ENCODE peak calls at places on chromosome 3, in four cellular contexts. One of them, this sample, is unnamed.
A peak's percentile ranks its signal among the peaks of the same experiment; 100 is the strongest.

GRCh38 chr3:123843668-123844067 is 40.5 kb downstream of the MYLK start:
- DNase-seq in fibroblast of lung: peak; percentile 21
- DNase-seq in HCT116: no peak
- DNase-seq in CD4-positive, alpha-beta memory T cell: no peak
- DNase-seq in this sample: peak; percentile 89

GRCh38 chr3:79297242-79297641 is 470.6 kb downstream of the ROBO1 start:
- DNase-seq in CD4-positive, alpha-beta memory T cell: no peak
- DNase-seq in HCT116: no peak
- DNase-seq in fibroblast of lung: peak; percentile 96
- DNase-seq in this sample: peak; percentile 32

GRCh38 chr3:111864821-111865656 is 6.0 kb downstream of the PHLDB2 start:
- DNase-seq in CD4-positive, alpha-beta memory T cell: no peak
- DNase-seq in fibroblast of lung: peak; percentile 80
- DNase-seq in HCT116: no peak
- DNase-seq in this sample: no peak

GRCh38 chr3:125055913-125056705 is at the start of gene HEG1:
- DNase-seq in HCT116: no peak
- DNase-seq in CD4-positive, alpha-beta memory T cell: peak; percentile 72
- DNase-seq in fibroblast of lung: peak; percentile 79
- DNase-seq in this sample: peak; percentile 61

GRCh38 chr3:31170932-31171670 is 276.6 kb upstream of the GADL1 start:
- DNase-seq in fibroblast of lung: peak; percentile 73
- DNase-seq in CD4-positive, alpha-beta memory T cell: no peak
- DNase-seq in HCT116: no peak
- DNase-seq in this sample: no peak

GRCh38 chr3:186653984-186654383 is 11.8 kb upstream of the HRG start:
- DNase-seq in CD4-positive, alpha-beta memory T cell: no peak
- DNase-seq in fibroblast of lung: no peak
- DNase-seq in HCT116: peak; percentile 13
- DNase-seq in this sample: peak; percentile 53

GRCh38 chr3:27542469-27542868 is 58.3 kb upstream of the SLC4A7 start:
- DNase-seq in HCT116: no peak
- DNase-seq in fibroblast of lung: no peak
- DNase-seq in CD4-positive, alpha-beta memory T cell: no peak
- DNase-seq in this sample: no peak

GRCh38 chr3:148023994-148024393 is 614.8 kb downstream of the ZIC1 start:
- DNase-seq in HCT116: no peak
- DNase-seq in CD4-positive, alpha-beta memory T cell: no peak
- DNase-seq in fibroblast of lung: peak; percentile 68
- DNase-seq in this sample: no peak

GRCh38 chr3:42084593-42084992 is 6.6 kb upstream of the TRAK1 start:
- DNase-seq in CD4-positive, alpha-beta memory T cell: no peak
- DNase-seq in HCT116: no peak
- DNase-seq in fibroblast of lung: no peak
- DNase-seq in this sample: no peak

GRCh38 chr3:28791713-28792255 is 443.2 kb upstream of the AZI2 start:
- DNase-seq in CD4-positive, alpha-beta memory T cell: no peak
- DNase-seq in HCT116: no peak
- DNase-seq in fibroblast of lung: no peak
- DNase-seq in this sample: no peak

GRCh38 chr3:94647131-94647530 is 584.3 kb downstream of the NSUN3 start:
- DNase-seq in HCT116: no peak
- DNase-seq in fibroblast of lung: no peak
- DNase-seq in CD4-positive, alpha-beta memory T cell: no peak
- DNase-seq in this sample: no peak

GRCh38 chr3:102979682-102980378 is 545.0 kb downstream of the ZPLD1 start:
- DNase-seq in HCT116: peak; percentile 89
- DNase-seq in CD4-positive, alpha-beta memory T cell: no peak
- DNase-seq in fibroblast of lung: peak; percentile 99
- DNase-seq in this sample: no peak

GRCh38 chr3:69092030-69092513 is 7.3 kb downstream of the ARL6IP5 start:
- DNase-seq in fibroblast of lung: no peak
- DNase-seq in CD4-positive, alpha-beta memory T cell: peak; percentile 58
- DNase-seq in HCT116: no peak
- DNase-seq in this sample: no peak

GRCh38 chr3:100023150-100023549 is 91.2 kb downstream of the FILIP1L start:
- DNase-seq in HCT116: no peak
- DNase-seq in CD4-positive, alpha-beta memory T cell: no peak
- DNase-seq in fibroblast of lung: no peak
- DNase-seq in this sample: no peak

GRCh38 chr3:14793126-14793857 is 25.5 kb upstream of the FGD5 start:
- DNase-seq in CD4-positive, alpha-beta memory T cell: no peak
- DNase-seq in fibroblast of lung: no peak
- DNase-seq in HCT116: no peak
- DNase-seq in this sample: no peak

GRCh38 chr3:52831500-52832301 is 1.2 kb upstream of the ITIH4 start:
- DNase-seq in fibroblast of lung: peak; percentile 69
- DNase-seq in HCT116: peak; percentile 68
- DNase-seq in CD4-positive, alpha-beta memory T cell: no peak
- DNase-seq in this sample: no peak

GRCh38 chr3:108602249-108602934 is 12.9 kb downstream of the DZIP3 start:
- DNase-seq in fibroblast of lung: no peak
- DNase-seq in HCT116: no peak
- DNase-seq in CD4-positive, alpha-beta memory T cell: peak; percentile 63
- DNase-seq in this sample: no peak

GRCh38 chr3:138615462-138615861 is 6.9 kb downstream of the FAIM start:
- DNase-seq in CD4-positive, alpha-beta memory T cell: no peak
- DNase-seq in fibroblast of lung: no peak
- DNase-seq in HCT116: no peak
- DNase-seq in this sample: no peak

GRCh38 chr3:4744405-4745239 is 234.6 kb upstream of the BHLHE40 start:
- DNase-seq in HCT116: no peak
- DNase-seq in fibroblast of lung: peak; percentile 56
- DNase-seq in CD4-positive, alpha-beta memory T cell: no peak
- DNase-seq in this sample: no peak

GRCh38 chr3:158748237-158748828 is 16.1 kb upstream of the RARRES1 start:
- DNase-seq in CD4-positive, alpha-beta memory T cell: no peak
- DNase-seq in HCT116: no peak
- DNase-seq in fibroblast of lung: peak; percentile 35
- DNase-seq in this sample: no peak

GRCh38 chr3:113018461-113019181 is 27.8 kb downstream of the GTPBP8 start:
- DNase-seq in fibroblast of lung: peak; percentile 27
- DNase-seq in HCT116: no peak
- DNase-seq in CD4-positive, alpha-beta memory T cell: peak; percentile 22
- DNase-seq in this sample: peak; percentile 44

GRCh38 chr3:22372292-22372949 is 621.4 kb upstream of the ZNF385D start:
- DNase-seq in HCT116: no peak
- DNase-seq in fibroblast of lung: no peak
- DNase-seq in CD4-positive, alpha-beta memory T cell: no peak
- DNase-seq in this sample: no peak

GRCh38 chr3:196108075-196108743 is 26.3 kb upstream of the TFRC start:
- DNase-seq in HCT116: no peak
- DNase-seq in fibroblast of lung: no peak
- DNase-seq in CD4-positive, alpha-beta memory T cell: no peak
- DNase-seq in this sample: no peak

GRCh38 chr3:43035801-43036340 is 56.8 kb downstream of the GASK1A start:
- DNase-seq in CD4-positive, alpha-beta memory T cell: no peak
- DNase-seq in fibroblast of lung: no peak
- DNase-seq in HCT116: no peak
- DNase-seq in this sample: no peak

GRCh38 chr3:95705786-95706418 is 1108.5 kb upstream of the EPHA6 start:
- DNase-seq in HCT116: no peak
- DNase-seq in fibroblast of lung: no peak
- DNase-seq in CD4-positive, alpha-beta memory T cell: peak; percentile 28
- DNase-seq in this sample: no peak

GRCh38 chr3:40035177-40035576 is 225.8 kb downstream of the MYRIP start:
- DNase-seq in CD4-positive, alpha-beta memory T cell: no peak
- DNase-seq in fibroblast of lung: no peak
- DNase-seq in HCT116: no peak
- DNase-seq in this sample: no peak

GRCh38 chr3:62159693-62160092 is 213.7 kb downstream of the FEZF2 start:
- DNase-seq in HCT116: no peak
- DNase-seq in fibroblast of lung: peak; percentile 92
- DNase-seq in CD4-positive, alpha-beta memory T cell: no peak
- DNase-seq in this sample: no peak

GRCh38 chr3:43998841-43999805 is 242.6 kb upstream of the TOPAZ1 start:
- DNase-seq in HCT116: no peak
- DNase-seq in fibroblast of lung: peak; percentile 69
- DNase-seq in CD4-positive, alpha-beta memory T cell: no peak
- DNase-seq in this sample: peak; percentile 89

GRCh38 chr3:50246517-50246954 is 10.5 kb downstream of the GNAI2 start:
- DNase-seq in fibroblast of lung: peak; percentile 76
- DNase-seq in CD4-positive, alpha-beta memory T cell: peak; percentile 86
- DNase-seq in HCT116: peak; percentile 81
- DNase-seq in this sample: no peak

GRCh38 chr3:27939940-27940339 is 217.8 kb upstream of the EOMES start:
- DNase-seq in HCT116: no peak
- DNase-seq in CD4-positive, alpha-beta memory T cell: no peak
- DNase-seq in fibroblast of lung: peak; percentile 28
- DNase-seq in this sample: no peak

GRCh38 chr3:29384640-29385039 is 103.8 kb downstream of the RBMS3 start:
- DNase-seq in CD4-positive, alpha-beta memory T cell: no peak
- DNase-seq in fibroblast of lung: peak; percentile 38
- DNase-seq in HCT116: no peak
- DNase-seq in this sample: no peak

GRCh38 chr3:33152363-33153360 is 38.8 kb downstream of the CRTAP start:
- DNase-seq in CD4-positive, alpha-beta memory T cell: no peak
- DNase-seq in HCT116: no peak
- DNase-seq in fibroblast of lung: no peak
- DNase-seq in this sample: no peak

GRCh38 chr3:180744226-180744625 is 64.9 kb upstream of the CCDC39 start:
- DNase-seq in fibroblast of lung: no peak
- DNase-seq in HCT116: no peak
- DNase-seq in CD4-positive, alpha-beta memory T cell: no peak
- DNase-seq in this sample: peak; percentile 39

GRCh38 chr3:186024210-186024609 is 84.7 kb downstream of the ETV5 start:
- DNase-seq in CD4-positive, alpha-beta memory T cell: no peak
- DNase-seq in fibroblast of lung: peak; percentile 50
- DNase-seq in HCT116: no peak
- DNase-seq in this sample: no peak

GRCh38 chr3:16512435-16513140 is 911 bp downstream of the RFTN1 start:
- DNase-seq in fibroblast of lung: no peak
- DNase-seq in CD4-positive, alpha-beta memory T cell: peak; percentile 38
- DNase-seq in HCT116: no peak
- DNase-seq in this sample: no peak
- H3K4me3 ChIP-seq in fibroblast of lung: peak overlapping the region; percentile 85
- H3K4me3 ChIP-seq in CD4-positive, alpha-beta memory T cell: peak overlapping the region; percentile 70
- H3K4me3 ChIP-seq in HCT116: peak overlapping the region; percentile 56
- H3K4me3 ChIP-seq in this sample: no peak overlapping the region

DNA sequence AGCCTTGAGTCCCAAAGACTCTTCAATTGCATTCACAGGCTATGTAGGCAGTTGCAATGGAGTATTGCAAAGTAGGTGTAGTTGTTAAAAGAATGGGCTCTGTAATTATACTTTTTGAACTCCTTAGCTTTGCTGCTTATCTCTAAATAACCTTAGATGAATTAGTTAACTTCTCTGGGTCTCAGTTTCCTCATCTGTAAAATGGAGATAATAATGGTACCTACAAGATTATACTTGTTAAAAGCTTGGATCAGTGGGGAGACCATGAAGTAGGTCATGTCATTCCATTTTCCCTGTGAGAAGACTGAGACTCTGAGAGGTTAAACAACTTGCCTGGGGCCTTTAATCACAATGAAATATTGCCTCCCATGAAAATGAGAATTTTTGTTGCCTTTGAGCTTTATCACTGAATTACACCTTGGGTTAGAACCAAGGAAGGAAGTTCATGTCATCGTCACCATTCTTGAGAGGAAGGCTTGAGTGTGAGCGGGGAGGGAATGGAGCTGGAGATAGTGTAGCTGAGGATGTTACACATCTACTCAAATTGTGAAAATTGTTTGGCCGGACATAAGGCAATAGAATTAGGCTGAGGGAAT is 38.1 kb downstream of the CTDSPL start:
- DNase-seq in fibroblast of lung: no peak
- DNase-seq in HCT116: no peak
- DNase-seq in CD4-positive, alpha-beta memory T cell: no peak
- DNase-seq in this sample: no peak
- H3K4me1 ChIP-seq in fibroblast of lung: peaks cover 8% of the 10 kb centered on the region
- H3K4me1 ChIP-seq in HCT116: peaks cover 3% of the 10 kb centered on the region
- H3K4me1 ChIP-seq in CD4-positive, alpha-beta memory T cell: no peaks in the 10 kb centered on the region
- H3K4me1 ChIP-seq in this sample: no peaks in the 10 kb centered on the region

GRCh38 chr3:127250032-127250431 is 37.8 kb downstream of the PRR20G start:
- DNase-seq in fibroblast of lung: no peak
- DNase-seq in HCT116: no peak
- DNase-seq in CD4-positive, alpha-beta memory T cell: no peak
- DNase-seq in this sample: no peak

GRCh38 chr3:127252446-127252845 is 35.4 kb downstream of the PRR20G start:
- DNase-seq in HCT116: no peak
- DNase-seq in CD4-positive, alpha-beta memory T cell: no peak
- DNase-seq in fibroblast of lung: no peak
- DNase-seq in this sample: no peak

DNA sequence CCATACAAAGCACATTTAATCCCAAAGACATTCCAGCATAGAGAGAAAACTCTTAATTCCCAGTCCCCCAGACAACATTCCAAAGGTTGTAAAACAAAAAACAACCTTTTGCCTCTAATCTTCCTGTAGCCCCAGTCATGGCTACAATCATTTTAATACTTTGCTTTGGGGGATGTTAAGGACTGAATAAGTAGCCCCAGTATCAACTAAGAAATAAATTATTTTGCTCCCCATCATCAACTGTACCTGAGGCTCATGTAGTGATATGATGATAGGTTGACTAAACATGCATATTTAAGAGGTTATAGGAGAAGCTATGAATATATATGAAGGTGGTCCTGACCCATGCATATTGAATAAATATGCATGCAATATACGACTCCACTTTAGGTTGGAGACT is 40.6 kb downstream of the PRR20G start:
- DNase-seq in HCT116: no peak
- DNase-seq in fibroblast of lung: no peak
- DNase-seq in CD4-positive, alpha-beta memory T cell: no peak
- DNase-seq in this sample: no peak
- H3K9me3 ChIP-seq in HCT116: peaks cover 13% of the 10 kb centered on the region
- H3K9me3 ChIP-seq in fibroblast of lung: no peaks in the 10 kb centered on the region
- H3K9me3 ChIP-seq in CD4-positive, alpha-beta memory T cell: no peaks in the 10 kb centered on the region
- H3K9me3 ChIP-seq in this sample: peaks cover 2% of the 10 kb centered on the region

GRCh38 chr3:101853465-101853864 is 4.2 kb downstream of the NFKBIZ start:
- DNase-seq in CD4-positive, alpha-beta memory T cell: no peak
- DNase-seq in fibroblast of lung: no peak
- DNase-seq in HCT116: no peak
- DNase-seq in this sample: no peak

GRCh38 chr3:101851833-101852232 is 2.5 kb downstream of the NFKBIZ start:
- DNase-seq in HCT116: no peak
- DNase-seq in fibroblast of lung: no peak
- DNase-seq in CD4-positive, alpha-beta memory T cell: no peak
- DNase-seq in this sample: no peak

GRCh38 chr3:101852315-101852714 is 3.0 kb downstream of the NFKBIZ start:
- DNase-seq in HCT116: no peak
- DNase-seq in CD4-positive, alpha-beta memory T cell: no peak
- DNase-seq in fibroblast of lung: no peak
- DNase-seq in this sample: no peak

GRCh38 chr3:101853971-101854370 is 4.7 kb downstream of the NFKBIZ start:
- DNase-seq in CD4-positive, alpha-beta memory T cell: no peak
- DNase-seq in HCT116: no peak
- DNase-seq in fibroblast of lung: no peak
- DNase-seq in this sample: no peak

DNA sequence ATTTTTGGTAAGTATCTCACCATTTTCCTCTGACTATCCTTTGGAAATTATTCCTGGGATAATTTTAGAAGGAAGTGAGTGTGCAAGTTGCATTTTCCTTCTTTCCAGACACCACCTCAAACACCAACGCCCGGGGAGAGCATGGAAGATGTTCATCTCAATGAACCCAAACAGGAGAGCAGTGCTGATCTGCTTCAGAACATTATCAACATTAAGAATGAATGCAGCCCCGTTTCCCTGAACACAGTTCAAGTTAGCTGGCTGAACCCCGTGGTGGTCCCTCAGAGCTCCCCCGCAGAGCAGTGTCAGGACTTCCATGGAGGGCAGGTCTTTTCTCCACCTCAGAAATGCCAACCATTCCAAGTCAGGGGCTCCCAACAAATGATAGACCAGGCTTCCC is 3.7 kb downstream of the NFKBIZ start:
- DNase-seq in HCT116: no peak
- DNase-seq in CD4-positive, alpha-beta memory T cell: no peak
- DNase-seq in fibroblast of lung: no peak
- DNase-seq in this sample: no peak
- H3K4me3 ChIP-seq in HCT116: no peak overlapping the region
- H3K4me3 ChIP-seq in CD4-positive, alpha-beta memory T cell: no peak overlapping the region
- H3K4me3 ChIP-seq in fibroblast of lung: no peak overlapping the region
- H3K4me3 ChIP-seq in this sample: no peak overlapping the region